ENCODE peak calls at places on chromosomes 4 and X, in six cellular contexts. H is neural progenitor cell; K is CD8-positive, alpha-beta T cell; Z is PC-3; E is cardiac muscle cell; I is AG04450. D is an unnamed sample.

GRCh38 chrX:109760922-109761250 is 27.8 kb upstream of the ACSL4 start:
- DNase-seq in E (peak), I (no peak), K (no peak), H (no peak), Z (no peak), D (no peak)

GRCh38 chrX:111597967-111598366 is 83.0 kb upstream of the ALG13 start:
- DNase-seq in K (no peak), I (no peak), Z (no peak), H (no peak), E (no peak), D (no peak)

GRCh38 chr4:67879486-67879885 is 4.3 kb downstream of the TMPRSS11D start:
- DNase-seq in I (no peak), E (no peak), H (no peak), K (no peak), Z (no peak), D (no peak)

GRCh38 chr4:139099366-139099982 is 77.5 kb downstream of the ELF2 start:
- DNase-seq in K (peak), H (peak), I (peak), Z (peak), E (peak), D (peak)

GRCh38 chr4:7226993-7227392 is 34.7 kb downstream of the SORCS2 start:
- DNase-seq in I (no peak), K (no peak), E (no peak), H (no peak), Z (no peak), D (no peak)

GRCh38 chr4:187071896-187072295 is 348.2 kb upstream of the FAT1 start:
- DNase-seq in H (no peak), I (no peak), E (peak), K (no peak), Z (no peak), D (no peak)

GRCh38 chr4:55733874-55734437 is 85.6 kb upstream of the EXOC1L start:
- DNase-seq in Z (peak), E (no peak), I (no peak), H (no peak), K (no peak), D (peak)

GRCh38 chr4:37822220-37822619 is 4.3 kb upstream of the PGM2 start:
- DNase-seq in H (no peak), K (no peak), Z (no peak), E (no peak), I (no peak), D (peak)

GRCh38 chr4:154877110-154877760 is 96.2 kb downstream of the RBM46 start:
- DNase-seq in E (no peak), K (no peak), I (no peak), Z (peak), H (no peak), D (peak)

GRCh38 chr4:170227928-170228327 is 138.2 kb upstream of the AADAT start:
- DNase-seq in Z (no peak), K (no peak), H (peak), I (no peak), E (no peak), D (no peak)

DNA sequence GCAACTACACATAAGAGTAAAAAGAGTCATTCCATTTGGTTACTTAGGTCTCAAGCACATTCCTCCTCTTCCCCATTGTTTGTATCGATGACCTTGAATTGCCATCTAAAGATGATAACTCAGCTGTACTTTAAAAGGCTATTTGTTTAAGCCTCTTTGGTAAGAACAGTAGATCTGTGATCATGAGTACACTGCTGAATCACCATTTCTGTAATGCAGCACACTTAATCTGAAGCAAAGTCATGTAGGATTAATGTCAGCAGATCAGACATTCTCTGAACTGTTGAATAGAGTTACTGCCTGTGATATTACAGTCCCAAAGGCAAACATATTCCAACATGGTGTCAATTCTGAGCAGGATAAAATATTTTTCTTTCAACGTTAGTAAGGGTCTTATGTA is 631.7 kb downstream of the TECRL start:
- DNase-seq in E (no peak), Z (no peak), K (no peak), I (no peak), H (no peak), D (no peak)
- TF ChIP-seq CTCF in E (no peak), Z (no peak), K (no peak), I (no peak), H (no peak), D (no peak)

GRCh38 chr4:71713611-71714203 is 70.2 kb downstream of the GC start:
- DNase-seq in K (no peak), Z (peak), H (peak), I (peak), E (peak), D (peak)
- TF ChIP-seq CTCF in K (peak), Z (peak), H (peak), I (peak), E (peak), D (peak)

DNA sequence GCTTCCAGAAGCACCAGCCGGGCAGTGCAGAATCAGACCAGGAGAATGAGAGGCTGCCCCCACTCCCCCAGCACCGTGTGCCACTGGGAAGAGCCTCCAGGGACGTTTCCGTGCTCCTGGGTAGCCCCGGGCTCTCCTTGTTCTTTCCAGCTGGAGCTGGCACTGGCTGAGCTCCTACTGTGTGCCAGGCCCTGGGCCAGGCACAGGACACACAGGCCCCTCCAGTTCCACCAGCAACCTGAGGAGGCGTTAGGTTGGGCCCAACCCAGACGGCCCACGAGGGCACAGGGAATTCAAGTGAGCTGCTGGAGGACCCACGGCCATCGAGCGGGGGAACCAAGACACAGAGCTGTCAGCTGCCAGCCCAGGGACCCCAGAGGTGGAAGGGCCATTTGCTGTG is 15.9 kb upstream of the ADRA2C start:
- DNase-seq in E (no peak), I (no peak), Z (no peak), K (no peak), H (no peak), D (no peak)
- TF ChIP-seq CTCF in E (no peak), I (no peak), Z (no peak), K (no peak), H (no peak), D (no peak)

GRCh38 chrX:139972113-139972512 is 6.8 kb upstream of the CXorf66 start:
- DNase-seq in I (no peak), E (no peak), K (no peak), H (no peak), Z (no peak), D (no peak)

GRCh38 chrX:139965421-139965820 is at the start of gene CXorf66:
- DNase-seq in Z (no peak), H (no peak), E (no peak), K (no peak), I (no peak), D (no peak)

GRCh38 chrX:139971394-139971749 is 6.1 kb upstream of the CXorf66 start:
- DNase-seq in H (peak), I (no peak), Z (no peak), E (no peak), K (no peak), D (no peak)

GRCh38 chrX:139969286-139969685 is 4.0 kb upstream of the CXorf66 start:
- DNase-seq in K (no peak), H (no peak), I (no peak), E (no peak), Z (no peak), D (no peak)

DNA sequence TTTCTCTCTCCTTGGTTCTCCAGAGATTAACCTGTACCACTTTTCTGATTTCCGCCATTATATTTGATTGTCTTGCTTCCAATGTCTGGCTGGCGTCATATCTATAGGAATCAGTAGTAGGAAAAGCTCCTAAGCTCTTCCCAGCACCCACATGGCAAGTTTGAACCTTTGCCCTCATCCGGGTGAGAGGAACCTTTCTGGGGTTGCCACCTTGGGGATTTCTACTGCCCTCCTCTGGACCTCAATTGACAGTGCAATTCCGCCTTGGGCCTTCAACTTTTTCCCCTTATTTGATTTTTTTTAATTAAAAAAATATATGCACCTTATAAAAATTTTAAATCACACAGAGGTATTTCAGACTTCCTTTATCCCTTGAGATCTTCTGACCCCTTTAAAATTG is 2.0 kb upstream of the CXorf66 start:
- DNase-seq in K (no peak), H (peak), Z (peak), E (no peak), I (no peak), D (peak)
- TF ChIP-seq CTCF in K (no peak), H (peak), Z (peak), E (peak), I (peak), D (no peak)

GRCh38 chrX:113947548-113947947 is 636.3 kb upstream of the HTR2C start:
- DNase-seq in K (no peak), I (no peak), Z (no peak), H (peak), E (peak), D (peak)
- TF ChIP-seq CTCF in K (no peak), I (no peak), Z (peak), H (peak), E (no peak), D (peak)

DNA sequence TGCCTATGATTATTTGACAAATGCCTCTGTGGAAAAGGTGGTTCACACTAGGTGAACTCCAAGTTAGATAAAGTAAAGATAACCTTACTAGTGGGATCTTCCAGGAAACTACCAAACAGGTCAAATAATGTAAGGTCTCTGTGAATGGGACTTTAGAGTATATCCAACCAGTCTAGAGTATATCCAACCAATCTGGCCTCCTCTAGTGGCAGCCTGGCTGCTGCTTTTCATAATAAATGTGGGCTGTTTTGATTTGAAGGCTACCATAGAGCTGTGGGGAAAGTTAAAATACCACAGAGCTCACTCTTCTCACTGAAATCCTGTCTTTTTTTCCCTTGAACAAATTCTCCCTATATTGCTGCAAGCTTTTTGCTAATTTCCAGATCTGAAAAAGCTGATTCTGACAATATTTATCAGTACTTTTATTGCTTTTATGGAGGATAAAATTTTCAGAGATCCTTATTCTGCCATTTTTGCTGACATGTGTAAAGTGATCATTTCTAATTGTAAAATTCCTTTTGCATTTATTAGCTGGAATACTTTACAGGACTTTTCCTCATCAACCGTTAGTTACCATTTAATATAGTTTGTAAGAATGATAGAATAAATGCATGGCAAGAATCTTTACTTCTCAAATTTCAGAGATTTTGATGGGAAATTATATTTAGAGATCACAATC is 111.3 kb downstream of the TET2 start:
- DNase-seq in K (no peak), H (no peak), Z (peak), I (no peak), E (no peak), D (peak)
- TF ChIP-seq CTCF in K (no peak), H (no peak), Z (peak), I (peak), E (no peak), D (no peak)

DNA sequence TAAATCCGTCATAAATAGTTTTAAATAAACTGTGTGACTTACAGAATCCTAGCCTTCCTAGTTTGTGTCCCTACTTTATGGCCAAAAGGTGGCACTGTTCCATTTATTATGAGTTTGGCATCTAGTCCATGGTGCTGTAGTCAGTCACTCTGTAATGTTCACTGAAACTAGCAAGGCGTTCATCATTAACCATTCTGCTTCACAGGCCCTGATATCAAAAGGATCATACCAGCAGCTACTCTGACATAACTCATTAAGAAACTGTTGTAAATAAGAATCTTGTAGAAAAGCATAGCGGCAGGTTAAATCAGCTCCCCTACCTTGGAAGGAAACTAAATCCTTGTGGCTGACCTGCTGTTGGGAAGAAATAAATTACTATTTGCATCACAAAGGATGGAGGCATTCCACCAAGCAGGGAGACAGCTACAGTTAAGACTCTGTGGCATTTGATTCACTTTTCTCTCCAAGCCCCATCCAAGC is 919.6 kb upstream of the DIAPH2 start:
- DNase-seq in H (peak), I (no peak), K (no peak), E (peak), Z (peak), D (peak)
- TF ChIP-seq CTCF in H (peak), I (peak), K (no peak), E (peak), Z (peak), D (peak)

D was measured in MCF 10A.